ENCODE peak calls at places on chromosomes 5 and 9, in ten cellular contexts. R, P, S, X, K, F, L, Z, J and T are unnamed samples.

GRCh38 chr9:2307480-2307879 is 292.3 kb downstream of the SMARCA2 start:
- DNase-seq in R (no peak), P (no peak), S (no peak), X (peak; percentile 8), K (no peak), F (no peak), L (no peak), Z (no peak), J (peak; percentile 91), T (no peak)

GRCh38 chr5:80987078-80987766 is 27.1 kb downstream of the RASGRF2 start:
- DNase-seq in R (no peak), P (no peak), S (no peak), X (no peak), K (no peak), F (no peak), L (no peak), Z (no peak), J (no peak), T (no peak)

GRCh38 chr5:10364186-10364689 is 10.7 kb downstream of the MARCHF6 start:
- DNase-seq in R (no peak), P (no peak), S (no peak), X (peak; percentile 33), K (no peak), F (no peak), L (no peak), Z (no peak), J (no peak), T (no peak)

GRCh38 chr5:1662559-1663043 is 137.0 kb downstream of the MRPL36 start:
- DNase-seq in R (no peak), P (no peak), S (no peak), X (no peak), K (no peak), F (no peak), L (no peak), Z (no peak), J (no peak), T (no peak)

GRCh38 chr5:135398160-135398854 is 724 bp downstream of the MACROH2A1 start:
- DNase-seq in R (peak; percentile 65), P (peak; percentile 28), S (peak; percentile 47), X (peak; percentile 16), K (no peak), F (no peak), L (peak; percentile 49), Z (no peak), J (peak; percentile 38), T (peak; percentile 49)

GRCh38 chr5:157718529-157718928 is 12.7 kb upstream of the THG1L start:
- DNase-seq in R (no peak), P (no peak), S (peak; percentile 12), X (peak; percentile 56), K (no peak), F (peak; percentile 23), L (peak; percentile 17), Z (no peak), J (peak; percentile 76), T (no peak)

GRCh38 chr9:35156781-35157180 is 5.0 kb upstream of the UNC13B start:
- DNase-seq in R (no peak), P (no peak), S (no peak), X (no peak), K (no peak), F (no peak), L (no peak), Z (no peak), J (no peak), T (no peak)

GRCh38 chr5:142810891-142811290 is 40.7 kb downstream of the ARHGAP26 start:
- DNase-seq in R (no peak), P (no peak), S (no peak), X (no peak), K (no peak), F (no peak), L (no peak), Z (no peak), J (no peak), T (no peak)

GRCh38 chr5:145244788-145245187 is 590.4 kb downstream of the PRELID2 start:
- DNase-seq in R (no peak), P (no peak), S (no peak), X (no peak), K (no peak), F (no peak), L (no peak), Z (no peak), J (peak; percentile 10), T (no peak)

GRCh38 chr5:143142596-143143435 is 260.7 kb downstream of the NR3C1 start:
- DNase-seq in R (no peak), P (no peak), S (no peak), X (no peak), K (no peak), F (peak; percentile 79), L (no peak), Z (no peak), J (peak; percentile 48), T (no peak)

DNA sequence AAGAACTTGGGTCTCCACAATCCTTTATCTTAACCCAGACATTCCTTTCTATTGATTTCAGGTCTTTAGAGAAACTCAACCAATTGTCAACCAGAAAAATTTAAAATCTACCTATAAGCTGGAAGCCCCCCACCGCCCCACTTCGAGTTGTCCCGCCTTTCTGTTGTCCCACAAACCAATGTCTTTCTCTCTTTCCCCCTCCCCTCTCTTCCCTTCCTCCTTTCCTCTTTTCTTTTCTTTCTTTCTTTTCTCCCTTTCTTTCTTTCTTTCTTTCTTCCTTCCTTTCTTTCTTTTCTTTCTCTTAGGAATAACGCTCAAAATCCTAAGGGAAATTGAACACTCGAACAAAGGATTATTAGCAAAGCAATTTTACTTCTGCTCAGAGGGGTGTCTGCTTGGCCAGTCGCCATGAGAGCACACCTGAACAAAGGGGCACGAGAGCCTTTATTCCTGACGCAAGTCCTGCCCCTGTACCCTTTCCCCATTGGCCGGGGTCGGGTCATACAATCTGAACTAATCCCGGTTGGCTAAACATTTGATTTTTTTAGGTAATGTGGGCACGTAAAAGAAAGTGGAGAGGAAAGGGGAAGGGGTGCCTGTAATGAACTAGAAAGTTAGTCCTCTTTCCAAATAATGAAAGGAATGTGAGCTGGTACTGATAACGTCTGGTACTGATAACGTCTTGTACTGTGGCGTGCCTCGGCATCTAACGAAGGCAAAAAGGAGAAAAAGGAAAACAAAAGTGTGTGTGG is 1.4 kb upstream of the TMCO6 start:
- DNase-seq in R (no peak), P (no peak), S (no peak), X (no peak), K (no peak), F (no peak), L (no peak), Z (no peak), J (no peak), T (no peak)
- TF ChIP-seq CTCF in R (no peak), P (no peak), S (no peak), X (no peak), K (no peak), F (no peak), L (no peak), Z (no peak), J (no peak), T (no peak)

DNA sequence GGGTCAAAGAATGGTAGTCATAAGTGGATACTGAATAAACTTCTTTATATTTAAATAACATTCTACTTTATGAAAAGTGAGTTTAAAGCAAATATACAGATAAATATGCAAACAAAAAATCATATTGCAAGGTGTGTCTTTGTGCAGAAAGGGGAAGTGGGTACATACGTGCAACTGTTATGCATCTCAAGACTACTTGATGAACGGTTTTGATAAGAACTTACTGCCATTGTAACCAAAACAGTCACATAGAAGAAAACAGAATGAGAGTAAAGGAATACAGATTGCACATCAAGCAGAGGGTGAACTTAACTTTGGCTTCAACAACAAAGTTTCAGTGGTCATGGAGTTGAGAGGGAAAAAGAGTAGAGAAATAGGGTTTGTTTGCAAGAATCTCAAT is 9.9 kb downstream of the CAMK4 start:
- DNase-seq in R (no peak), P (no peak), S (no peak), X (no peak), K (no peak), F (no peak), L (no peak), Z (no peak), J (no peak), T (no peak)
- TF ChIP-seq CTCF in R (no peak), P (no peak), S (no peak), X (no peak), K (no peak), F (no peak), L (no peak), Z (no peak), J (no peak), T (no peak)

GRCh38 chr9:114035221-114035844 is 42.8 kb downstream of the AMBP start:
- DNase-seq in R (no peak), P (no peak), S (no peak), X (no peak), K (no peak), F (no peak), L (no peak), Z (no peak), J (no peak), T (no peak)

GRCh38 chr9:114034176-114034575 is 43.9 kb downstream of the AMBP start:
- DNase-seq in R (no peak), P (no peak), S (no peak), X (no peak), K (no peak), F (no peak), L (no peak), Z (no peak), J (no peak), T (no peak)

GRCh38 chr9:114031948-114032688 is 46.0 kb downstream of the AMBP start:
- DNase-seq in R (no peak), P (no peak), S (peak; percentile 39), X (no peak), K (no peak), F (no peak), L (no peak), Z (no peak), J (no peak), T (no peak)

GRCh38 chr9:114034663-114035062 is 43.4 kb downstream of the AMBP start:
- DNase-seq in R (no peak), P (no peak), S (no peak), X (no peak), K (no peak), F (no peak), L (no peak), Z (no peak), J (no peak), T (no peak)

DNA sequence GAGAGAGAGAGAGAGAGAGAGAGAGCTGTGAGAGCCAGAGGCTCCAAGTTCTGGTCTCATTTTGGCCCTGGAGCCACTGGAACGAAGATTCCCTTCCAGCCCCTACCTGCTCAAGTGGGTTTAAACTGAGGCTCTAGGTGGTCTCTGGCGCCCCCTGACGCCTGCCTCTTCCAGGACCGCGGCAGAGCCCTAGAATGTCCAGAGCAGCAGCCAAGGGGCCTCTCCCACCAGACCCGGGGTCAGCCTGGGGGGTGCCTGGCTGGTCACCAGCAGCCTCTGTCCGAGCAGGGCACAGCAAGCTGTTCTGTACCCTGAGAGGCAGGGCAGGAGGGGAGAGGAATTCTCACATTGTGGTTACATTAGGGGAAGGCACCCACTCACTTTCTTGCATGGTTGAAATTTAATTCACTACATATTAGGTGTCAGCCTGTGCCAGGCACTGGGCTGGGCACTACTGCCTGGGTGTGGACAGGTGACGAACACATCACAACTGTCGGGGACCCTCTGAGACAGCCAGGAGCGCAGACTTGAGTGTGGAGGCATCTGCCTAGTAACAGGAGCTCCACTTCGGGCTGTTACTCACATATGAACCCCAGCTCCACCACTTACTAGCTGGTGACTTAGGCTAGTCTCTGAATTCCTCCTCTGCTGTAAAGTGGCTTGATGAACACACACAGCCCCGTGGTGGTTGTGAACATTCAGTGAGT is 44.5 kb downstream of the AMBP start:
- DNase-seq in R (peak; percentile 72), P (no peak), S (peak; percentile 75), X (peak; percentile 13), K (no peak), F (no peak), L (no peak), Z (no peak), J (no peak), T (no peak)
- TF ChIP-seq CTCF in R (peak; percentile 55), P (no peak), S (peak; percentile 81), X (peak; percentile 33), K (no peak), F (peak; percentile 57), L (no peak), Z (peak; percentile 65), J (peak; percentile 49), T (no peak)

GRCh38 chr9:121720992-121721350 is 69.5 kb downstream of the DAB2IP start:
- DNase-seq in R (no peak), P (no peak), S (no peak), X (no peak), K (no peak), F (no peak), L (no peak), Z (no peak), J (no peak), T (no peak)
- TF ChIP-seq CTCF in R (no peak), P (no peak), S (no peak), X (no peak), K (no peak), F (no peak), L (no peak), Z (no peak), J (peak; percentile 23), T (no peak)